ENCODE peak calls at places on chromosomes 6 and 20, in seven cellular contexts. C, U, R, Q, L, P and K are unnamed samples.

GRCh38 chr6:68760941-68761676 is 126.0 kb downstream of the ADGRB3 start:
- DNase-seq in L (no peak), C (no peak), Q (no peak), R (no peak), P (no peak), U (no peak), K (no peak)

GRCh38 chr6:53611342-53611741 is 54.2 kb downstream of the KLHL31 start:
- DNase-seq in L (no peak), Q (no peak), C (no peak), P (no peak), U (peak), R (no peak), K (no peak)

GRCh38 chr6:145380186-145380585 is 355.1 kb downstream of the EPM2A start:
- DNase-seq in U (no peak), L (no peak), C (no peak), P (no peak), Q (no peak), R (no peak), K (no peak)

GRCh38 chr6:13484138-13484708 is 3.2 kb downstream of the GFOD1 start:
- DNase-seq in P (no peak), Q (no peak), C (no peak), L (no peak), R (no peak), U (peak), K (no peak)

GRCh38 chr6:143037470-143037869 is 23.2 kb upstream of the AIG1 start:
- DNase-seq in L (no peak), Q (no peak), R (no peak), C (peak), P (no peak), U (no peak), K (no peak)

GRCh38 chr6:152094992-152095592 is 287.6 kb downstream of the ESR1 start:
- DNase-seq in L (no peak), U (peak), Q (no peak), P (peak), R (peak), C (no peak), K (no peak)

GRCh38 chr20:39144757-39145156 is 182.6 kb downstream of the DHX35 start:
- DNase-seq in L (no peak), Q (no peak), P (no peak), U (no peak), R (no peak), C (no peak), K (no peak)

GRCh38 chr6:2384518-2384917 is 139.1 kb upstream of the GMDS start:
- DNase-seq in U (peak), L (no peak), P (no peak), Q (no peak), C (no peak), R (no peak), K (no peak)

GRCh38 chr6:162543221-162543620 is 184.3 kb downstream of the PRKN start:
- DNase-seq in Q (no peak), R (no peak), U (no peak), L (no peak), C (peak), P (no peak), K (peak)

GRCh38 chr6:148693882-148694484 is 52.8 kb upstream of the UST start:
- DNase-seq in U (no peak), C (no peak), R (no peak), L (peak), P (peak), Q (no peak), K (no peak)

GRCh38 chr20:31260326-31260932 is 3.0 kb downstream of the DEFB115 start:
- DNase-seq in P (peak), U (peak), Q (peak), R (peak), L (peak), C (no peak), K (peak)

GRCh38 chr20:14959506-14960493 is 622.4 kb upstream of the FLRT3 start:
- DNase-seq in Q (peak), P (peak), C (no peak), L (no peak), R (no peak), U (peak), K (no peak)

GRCh38 chr6:88823998-88824397 is 139.4 kb downstream of the RNGTT start:
- DNase-seq in U (peak), Q (no peak), R (no peak), P (peak), C (no peak), L (no peak), K (no peak)

GRCh38 chr6:48101277-48101676 is 9.7 kb downstream of the PTCHD4 start:
- DNase-seq in U (peak), Q (no peak), C (no peak), R (no peak), P (peak), L (no peak), K (no peak)

GRCh38 chr20:9492067-9492466 is 22.3 kb upstream of the LAMP5 start:
- DNase-seq in R (no peak), U (peak), C (no peak), P (no peak), Q (no peak), L (no peak), K (no peak)

GRCh38 chr6:151154418-151154817 is 85.3 kb upstream of the AKAP12 start:
- DNase-seq in P (peak), L (no peak), C (no peak), U (no peak), Q (no peak), R (peak), K (no peak)

GRCh38 chr6:134665029-134665723 is 284.7 kb downstream of the ALDH8A1 start:
- DNase-seq in C (no peak), U (no peak), R (no peak), L (no peak), Q (no peak), P (no peak), K (no peak)

GRCh38 chr6:30888472-30889137 is 4.3 kb downstream of the DDR1 start:
- DNase-seq in Q (no peak), P (peak), U (peak), L (no peak), C (no peak), R (no peak), K (no peak)

GRCh38 chr20:57048027-57048869 is 218.2 kb downstream of the BMP7 start:
- DNase-seq in P (peak), U (peak), L (peak), R (peak), Q (peak), C (peak), K (peak)

GRCh38 chr6:154805288-154805911 is 72.2 kb downstream of the SCAF8 start:
- DNase-seq in U (peak), R (peak), Q (peak), L (peak), P (peak), C (peak), K (peak)

GRCh38 chr20:5658897-5659296 is 91.3 kb upstream of the SHLD1 start:
- DNase-seq in L (peak), Q (no peak), R (peak), C (no peak), U (peak), P (peak), K (peak)

GRCh38 chr20:23228912-23229311 is 121.7 kb upstream of the NXT1 start:
- DNase-seq in Q (no peak), R (no peak), P (peak), U (no peak), C (no peak), L (no peak), K (no peak)

GRCh38 chr6:9007062-9007461 is 571.7 kb upstream of the SLC35B3 start:
- DNase-seq in L (no peak), C (no peak), P (no peak), U (no peak), Q (no peak), R (peak), K (no peak)

GRCh38 chr6:9699890-9700289 is 715.0 kb downstream of the TFAP2A start:
- DNase-seq in L (no peak), P (peak), Q (no peak), U (no peak), C (no peak), R (no peak), K (no peak)

GRCh38 chr6:36204068-36204753 is 7.7 kb downstream of the BRPF3 start:
- DNase-seq in P (no peak), C (no peak), Q (no peak), U (no peak), L (peak), R (no peak), K (no peak)

GRCh38 chr6:132820629-132821381 is 6.4 kb downstream of the RPS12 start:
- DNase-seq in P (peak), U (peak), R (no peak), C (no peak), Q (no peak), L (peak), K (peak)

GRCh38 chr6:140590641-140591040 is 1216.2 kb upstream of the CITED2 start:
- DNase-seq in Q (no peak), C (no peak), L (no peak), P (peak), U (peak), R (no peak), K (no peak)

GRCh38 chr20:64077876-64078551 is 1.3 kb downstream of the RGS19 start:
- DNase-seq in Q (peak), U (no peak), P (no peak), R (no peak), L (peak), C (no peak), K (peak)

GRCh38 chr6:17354700-17355403 is 38.5 kb upstream of the CAP2 start:
- DNase-seq in U (peak), C (no peak), R (peak), Q (no peak), L (peak), P (peak), K (no peak)

GRCh38 chr6:62013719-62014118 is 272.3 kb downstream of the KHDRBS2 start:
- DNase-seq in R (no peak), C (no peak), Q (no peak), L (no peak), P (no peak), U (no peak), K (no peak)

DNA sequence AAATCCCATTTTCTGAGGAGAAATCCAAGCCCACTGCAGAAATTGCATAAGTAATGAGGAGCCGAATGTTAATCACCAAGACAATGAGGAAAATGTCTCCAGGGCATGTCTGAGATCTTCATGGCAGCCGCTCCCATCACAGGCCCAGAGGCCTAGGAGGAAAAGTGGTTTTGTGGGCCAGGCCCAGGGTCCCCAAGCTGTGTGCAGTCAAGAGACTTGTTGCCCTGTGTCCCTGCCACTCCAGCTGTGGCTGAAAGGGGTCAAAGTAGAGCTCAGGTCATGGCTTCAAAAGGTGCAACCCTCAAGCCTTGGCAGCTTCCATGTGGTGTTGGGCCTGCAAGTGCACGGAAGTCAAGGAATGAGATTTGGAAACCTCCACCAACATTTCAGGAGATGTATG is 276.6 kb downstream of the KHDRBS2 start:
- DNase-seq in R (no peak), C (no peak), L (no peak), U (no peak), Q (no peak), P (no peak), K (no peak)
- TF ChIP-seq EZH2phosphoT487 in R (no peak), C (no peak), L (no peak), U (no peak), Q (no peak), P (no peak), K (no peak)

GRCh38 chr20:34891166-34892062 is 15.0 kb downstream of the ACSS2 start:
- DNase-seq in Q (no peak), L (no peak), U (peak), P (peak), C (no peak), R (no peak), K (no peak)
- H3K4me2 ChIP-seq in Q (no peak), L (no peak), U (peak), P (peak), C (no peak), R (no peak), K (no peak)

GRCh38 chr20:44396369-44396768 is 40.9 kb downstream of the HNF4A start:
- DNase-seq in R (no peak), C (peak), L (no peak), P (no peak), U (no peak), Q (no peak), K (no peak)
- TF ChIP-seq EZH2phosphoT487 in R (no peak), C (no peak), L (no peak), P (no peak), U (no peak), Q (no peak), K (no peak)

DNA sequence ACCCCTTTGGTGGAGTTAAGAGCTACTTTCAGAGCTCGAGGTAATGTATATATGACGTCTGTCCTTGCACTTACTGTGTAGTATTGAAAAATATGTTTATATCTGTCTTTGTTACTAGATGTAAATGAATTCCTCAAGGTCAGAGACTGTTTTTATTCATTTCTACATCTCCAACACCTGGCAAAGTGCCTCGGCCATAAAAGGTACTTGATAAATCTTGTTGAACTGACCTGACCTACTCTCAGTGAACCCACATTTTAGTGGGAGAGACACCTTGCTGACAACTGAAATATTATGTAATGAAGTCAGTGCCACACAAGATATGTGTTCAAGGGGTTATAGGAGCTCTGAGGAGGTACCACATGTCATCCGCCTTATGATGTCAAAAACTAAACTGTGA is 5.5 kb upstream of the TMEM30A start:
- DNase-seq in Q (no peak), C (no peak), U (no peak), R (no peak), L (no peak), P (no peak), K (no peak)
- H3K4me2 ChIP-seq in Q (no peak), C (no peak), U (no peak), R (no peak), L (no peak), P (no peak), K (peak)

GRCh38 chr20:37346232-37346525 is 239 bp downstream of the SRC start:
- DNase-seq in U (no peak), L (no peak), P (peak), C (no peak), R (no peak), Q (no peak), K (no peak)
- TF ChIP-seq EZH2phosphoT487 in U (no peak), L (no peak), P (no peak), C (no peak), R (no peak), Q (no peak), K (no peak)

DNA sequence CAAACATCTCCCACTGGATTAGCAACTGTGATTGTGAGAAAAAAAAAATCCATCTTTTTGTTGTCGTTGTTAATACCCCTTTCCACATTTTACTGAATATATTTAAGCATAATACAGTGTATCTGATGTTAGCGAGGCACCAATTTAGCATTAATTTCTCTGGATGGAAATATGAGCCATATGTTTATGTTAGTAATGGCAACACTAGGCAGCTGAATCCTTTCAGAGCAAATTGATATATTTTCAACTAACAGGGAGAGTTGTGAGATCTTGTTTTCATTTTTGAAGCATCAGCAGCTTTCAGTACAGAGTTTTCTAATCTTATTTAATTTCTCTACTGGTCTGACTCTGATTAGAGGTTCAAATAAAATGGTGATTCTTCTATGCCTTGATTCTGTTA is 84.8 kb upstream of the HDAC2 start:
- DNase-seq in U (no peak), R (no peak), C (no peak), L (no peak), Q (no peak), P (no peak), K (no peak)
- H3K4me2 ChIP-seq in U (no peak), R (no peak), C (no peak), L (no peak), Q (no peak), P (no peak), K (no peak)

DNA sequence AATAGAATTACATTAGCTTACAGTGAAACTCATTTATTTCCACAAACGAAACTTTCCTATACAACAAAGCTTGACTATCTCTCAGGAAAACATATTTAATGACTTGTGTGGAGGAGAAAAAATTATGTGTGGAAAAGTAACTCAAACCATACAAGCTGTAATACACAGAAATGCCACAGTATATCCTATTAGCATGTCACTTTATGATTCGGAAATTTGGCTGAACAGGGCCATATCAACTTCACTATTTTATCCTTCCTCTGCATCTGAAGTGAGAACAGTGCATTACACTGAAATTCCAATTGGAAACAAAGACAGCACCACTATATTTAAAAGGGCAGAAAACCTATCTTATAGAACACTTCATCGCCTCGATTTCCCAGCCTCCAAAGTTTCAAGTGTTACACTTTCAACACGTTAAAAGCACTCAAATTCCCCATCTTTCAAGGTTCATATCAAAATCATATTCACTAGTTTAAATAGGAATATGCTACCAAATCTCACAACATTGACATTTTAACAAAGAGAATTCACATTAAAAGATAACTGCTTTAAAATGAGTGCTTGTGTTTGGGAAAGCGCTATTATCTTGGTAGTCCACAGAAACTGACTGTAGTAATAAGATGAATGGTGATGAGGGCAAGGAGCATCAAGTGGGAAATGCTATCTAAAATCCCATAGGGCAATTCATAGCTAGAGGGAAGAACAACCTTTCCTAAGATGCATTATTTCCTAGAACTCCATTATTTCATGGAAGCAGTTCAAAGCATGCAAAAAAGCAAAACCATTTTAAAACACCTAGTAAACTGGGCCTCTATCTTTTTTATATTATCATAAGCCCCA is 1.8 kb downstream of the REV3L start:
- DNase-seq in C (no peak), Q (no peak), U (no peak), P (peak), L (peak), R (no peak), K (no peak)
- TF ChIP-seq EZH2phosphoT487 in C (no peak), Q (no peak), U (no peak), P (no peak), L (no peak), R (no peak), K (no peak)

GRCh38 chr20:8155229-8155628 is 23.2 kb downstream of the PLCB1 start:
- DNase-seq in P (no peak), R (no peak), C (no peak), U (peak), L (no peak), Q (no peak), K (no peak)
- H3K4me2 ChIP-seq in P (no peak), R (no peak), C (no peak), U (peak), L (no peak), Q (no peak), K (no peak)